ENCODE peak calls at places on chromosomes 13 and 19, in four cellular contexts. One of them, this sample, is unnamed.

GRCh38 chr13:96822900-96823299 is 171.4 kb downstream of the OXGR1 start:
- DNase-seq in left lung: no peak
- DNase-seq in suprapubic skin: no peak
- DNase-seq in adrenal gland: no peak
- DNase-seq in this sample: peak; percentile 41

GRCh38 chr13:75514080-75515040 is 23.3 kb downstream of the COMMD6 start:
- DNase-seq in left lung: no peak
- DNase-seq in suprapubic skin: no peak
- DNase-seq in adrenal gland: no peak
- DNase-seq in this sample: no peak

GRCh38 chr13:27381601-27382000 is 42.8 kb upstream of the GTF3A start:
- DNase-seq in left lung: no peak
- DNase-seq in suprapubic skin: no peak
- DNase-seq in adrenal gland: no peak
- DNase-seq in this sample: no peak

GRCh38 chr19:54521022-54521859 is 18.6 kb downstream of the LAIR2 start:
- DNase-seq in left lung: no peak
- DNase-seq in suprapubic skin: no peak
- DNase-seq in adrenal gland: no peak
- DNase-seq in this sample: no peak

GRCh38 chr13:66296328-66296727 is 933.8 kb downstream of the PCDH9 start:
- DNase-seq in left lung: no peak
- DNase-seq in suprapubic skin: no peak
- DNase-seq in adrenal gland: no peak
- DNase-seq in this sample: no peak

GRCh38 chr19:46844067-46844489 is 6.6 kb downstream of the AP2S1 start:
- DNase-seq in left lung: no peak
- DNase-seq in suprapubic skin: no peak
- DNase-seq in adrenal gland: no peak
- DNase-seq in this sample: no peak

GRCh38 chr19:19627716-19628498 is at the start of gene LPAR2:
- DNase-seq in left lung: peak; percentile 63
- DNase-seq in suprapubic skin: no peak
- DNase-seq in adrenal gland: no peak
- DNase-seq in this sample: no peak

GRCh38 chr13:48808689-48809088 is 155.0 kb downstream of the CYSLTR2 start:
- DNase-seq in left lung: no peak
- DNase-seq in suprapubic skin: no peak
- DNase-seq in adrenal gland: no peak
- DNase-seq in this sample: no peak

GRCh38 chr13:61874970-61875579 is 459.4 kb upstream of the PCDH20 start:
- DNase-seq in left lung: no peak
- DNase-seq in suprapubic skin: no peak
- DNase-seq in adrenal gland: no peak
- DNase-seq in this sample: no peak

GRCh38 chr13:79346300-79346914 is 59.6 kb downstream of the RBM26 start:
- DNase-seq in left lung: no peak
- DNase-seq in suprapubic skin: no peak
- DNase-seq in adrenal gland: no peak
- DNase-seq in this sample: no peak

GRCh38 chr13:46893820-46894533 is 2.9 kb downstream of the HTR2A start:
- DNase-seq in left lung: peak; percentile 72
- DNase-seq in suprapubic skin: peak; percentile 76
- DNase-seq in adrenal gland: peak; percentile 49
- DNase-seq in this sample: peak; percentile 12

GRCh38 chr19:55460670-55461258 is 678 bp downstream of the ISOC2 start:
- DNase-seq in left lung: peak; percentile 83
- DNase-seq in suprapubic skin: peak; percentile 93
- DNase-seq in adrenal gland: peak; percentile 91
- DNase-seq in this sample: peak; percentile 71

GRCh38 chr19:19427935-19428334 is 22.5 kb downstream of the GATAD2A start:
- DNase-seq in left lung: no peak
- DNase-seq in suprapubic skin: no peak
- DNase-seq in adrenal gland: no peak
- DNase-seq in this sample: no peak

GRCh38 chr19:18086590-18087138 is at the start of gene IL12RB1:
- DNase-seq in left lung: no peak
- DNase-seq in suprapubic skin: no peak
- DNase-seq in adrenal gland: no peak
- DNase-seq in this sample: no peak

GRCh38 chr13:36819811-36820140 is 754 bp downstream of the RFXAP start:
- DNase-seq in left lung: no peak
- DNase-seq in suprapubic skin: no peak
- DNase-seq in adrenal gland: no peak
- DNase-seq in this sample: no peak

GRCh38 chr13:45621950-45622349 is 6.4 kb upstream of the ERICH6B start:
- DNase-seq in left lung: no peak
- DNase-seq in suprapubic skin: no peak
- DNase-seq in adrenal gland: no peak
- DNase-seq in this sample: no peak

GRCh38 chr13:66879971-66880370 is 350.2 kb downstream of the PCDH9 start:
- DNase-seq in left lung: no peak
- DNase-seq in suprapubic skin: no peak
- DNase-seq in adrenal gland: no peak
- DNase-seq in this sample: no peak

GRCh38 chr13:87331178-87331577 is 340.0 kb upstream of the SLITRK5 start:
- DNase-seq in left lung: no peak
- DNase-seq in suprapubic skin: no peak
- DNase-seq in adrenal gland: peak; percentile 88
- DNase-seq in this sample: no peak

GRCh38 chr19:51440846-51441409 is 17.3 kb downstream of the SIGLEC8 start:
- DNase-seq in left lung: peak; percentile 58
- DNase-seq in suprapubic skin: no peak
- DNase-seq in adrenal gland: no peak
- DNase-seq in this sample: no peak

GRCh38 chr13:33870046-33870668 is 52.2 kb downstream of the RFC3 start:
- DNase-seq in left lung: no peak
- DNase-seq in suprapubic skin: no peak
- DNase-seq in adrenal gland: no peak
- DNase-seq in this sample: no peak

GRCh38 chr13:45598597-45598996 is 16.9 kb downstream of the ERICH6B start:
- DNase-seq in left lung: no peak
- DNase-seq in suprapubic skin: no peak
- DNase-seq in adrenal gland: no peak
- DNase-seq in this sample: no peak

GRCh38 chr19:30667227-30667626 is 295.0 kb downstream of the ZNF536 start:
- DNase-seq in left lung: no peak
- DNase-seq in suprapubic skin: no peak
- DNase-seq in adrenal gland: no peak
- DNase-seq in this sample: no peak

GRCh38 chr19:19062454-19063182 is 1.2 kb upstream of the SLC25A42 start:
- DNase-seq in left lung: peak; percentile 57
- DNase-seq in suprapubic skin: no peak
- DNase-seq in adrenal gland: peak; percentile 63
- DNase-seq in this sample: peak; percentile 78

GRCh38 chr13:26051231-26052135 is at the start of gene SHISA2:
- DNase-seq in left lung: peak; percentile 44
- DNase-seq in suprapubic skin: no peak
- DNase-seq in adrenal gland: no peak
- DNase-seq in this sample: no peak

GRCh38 chr13:106619688-106620555 is 52.0 kb upstream of the ARGLU1 start:
- DNase-seq in left lung: no peak
- DNase-seq in suprapubic skin: no peak
- DNase-seq in adrenal gland: peak; percentile 53
- DNase-seq in this sample: peak; percentile 14

GRCh38 chr19:13841339-13842293 is 35.3 kb upstream of the NANOS3 start:
- DNase-seq in left lung: peak; percentile 77
- DNase-seq in suprapubic skin: peak; percentile 89
- DNase-seq in adrenal gland: no peak
- DNase-seq in this sample: peak; percentile 96

GRCh38 chr13:30577381-30577780 is 40.3 kb upstream of the USPL1 start:
- DNase-seq in left lung: peak; percentile 45
- DNase-seq in suprapubic skin: no peak
- DNase-seq in adrenal gland: peak; percentile 73
- DNase-seq in this sample: no peak

GRCh38 chr19:13762635-13763235 is 1.6 kb upstream of the MRI1 start:
- DNase-seq in left lung: no peak
- DNase-seq in suprapubic skin: no peak
- DNase-seq in adrenal gland: no peak
- DNase-seq in this sample: no peak

GRCh38 chr13:44713793-44714469 is 137.8 kb upstream of the TSC22D1 start:
- DNase-seq in left lung: no peak
- DNase-seq in suprapubic skin: no peak
- DNase-seq in adrenal gland: peak; percentile 11
- DNase-seq in this sample: no peak

GRCh38 chr13:39370554-39370953 is 232.4 kb downstream of the LHFPL6 start:
- DNase-seq in left lung: no peak
- DNase-seq in suprapubic skin: no peak
- DNase-seq in adrenal gland: no peak
- DNase-seq in this sample: no peak

GRCh38 chr19:8561071-8561764 is 16.0 kb downstream of the MYO1F start:
- DNase-seq in left lung: no peak
- DNase-seq in suprapubic skin: no peak
- DNase-seq in adrenal gland: no peak
- DNase-seq in this sample: no peak

GRCh38 chr19:29598036-29598435 is 8.0 kb upstream of the POP4 start:
- DNase-seq in left lung: no peak
- DNase-seq in suprapubic skin: no peak
- DNase-seq in adrenal gland: no peak
- DNase-seq in this sample: no peak

DNA sequence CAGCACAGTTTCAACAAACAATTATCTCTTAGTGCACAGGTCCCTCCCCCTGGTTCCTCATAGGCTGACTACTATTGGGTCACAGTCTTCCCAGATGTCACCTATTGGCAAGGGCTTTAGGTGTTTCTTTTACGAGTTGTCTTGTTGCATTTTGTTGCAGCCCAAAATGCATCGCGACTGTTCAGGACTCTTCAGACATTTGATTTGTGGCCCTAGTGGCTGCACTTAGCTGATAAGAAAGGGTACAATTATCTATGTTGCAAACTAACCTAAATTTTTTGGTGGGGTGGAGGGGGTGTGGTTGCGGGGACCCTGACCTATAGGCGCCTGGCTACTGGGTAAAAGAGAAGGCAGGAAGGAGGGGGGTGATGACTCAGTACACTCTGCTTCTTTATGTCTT is 29.1 kb upstream of the ZNF714 start:
- DNase-seq in left lung: no peak
- DNase-seq in suprapubic skin: no peak
- DNase-seq in adrenal gland: no peak
- DNase-seq in this sample: no peak
- H3K9me3 ChIP-seq in left lung: peaks cover 86% of the 10 kb centered on the region
- H3K9me3 ChIP-seq in suprapubic skin: peaks cover 23% of the 10 kb centered on the region
- H3K9me3 ChIP-seq in adrenal gland: no peaks in the 10 kb centered on the region
- H3K9me3 ChIP-seq in this sample: no peaks in the 10 kb centered on the region

GRCh38 chr19:37990362-37990761 is 83.4 kb downstream of the SIPA1L3 start:
- DNase-seq in left lung: peak; percentile 57
- DNase-seq in suprapubic skin: no peak
- DNase-seq in adrenal gland: no peak
- DNase-seq in this sample: no peak
- TF ChIP-seq CTCF in left lung: no peak
- TF ChIP-seq CTCF in suprapubic skin: no peak
- TF ChIP-seq CTCF in adrenal gland: no peak
- TF ChIP-seq CTCF in this sample: no peak

DNA sequence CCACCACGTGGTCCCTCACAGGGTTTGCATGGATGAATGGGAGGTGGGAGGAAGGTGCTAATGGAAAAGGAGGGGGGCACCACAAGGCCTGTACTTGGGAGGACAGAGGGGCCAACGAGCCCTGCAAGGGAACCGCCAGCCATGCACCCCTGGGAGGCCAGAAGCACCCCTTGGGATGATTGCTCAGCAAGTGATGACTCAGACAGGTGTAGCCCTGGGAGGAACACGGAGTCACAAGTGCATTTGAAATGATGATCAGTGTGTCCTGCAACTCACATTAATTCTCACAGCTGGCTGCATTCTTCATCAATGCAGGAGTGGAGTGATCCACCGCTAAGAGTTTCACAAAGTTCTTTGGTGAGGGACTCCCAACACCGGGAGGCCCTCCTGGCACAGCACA is 82.8 kb upstream of the ZNF254 start:
- DNase-seq in left lung: no peak
- DNase-seq in suprapubic skin: no peak
- DNase-seq in adrenal gland: no peak
- DNase-seq in this sample: no peak
- H3K9me3 ChIP-seq in left lung: peaks cover 51% of the 10 kb centered on the region
- H3K9me3 ChIP-seq in suprapubic skin: no peaks in the 10 kb centered on the region
- H3K9me3 ChIP-seq in adrenal gland: no peaks in the 10 kb centered on the region
- H3K9me3 ChIP-seq in this sample: no peaks in the 10 kb centered on the region

GRCh38 chr19:49801966-49802661 is 11.0 kb downstream of the FUZ start:
- DNase-seq in left lung: peak; percentile 74
- DNase-seq in suprapubic skin: peak; percentile 90
- DNase-seq in adrenal gland: peak; percentile 97
- DNase-seq in this sample: peak; percentile 82
- TF ChIP-seq CTCF in left lung: no peak
- TF ChIP-seq CTCF in suprapubic skin: no peak
- TF ChIP-seq CTCF in adrenal gland: peak; percentile 36
- TF ChIP-seq CTCF in this sample: peak; percentile 30

GRCh38 chr19:56959211-56959610 is 118.7 kb upstream of the PEG3 start:
- DNase-seq in left lung: no peak
- DNase-seq in suprapubic skin: no peak
- DNase-seq in adrenal gland: no peak
- DNase-seq in this sample: no peak

GRCh38 chr19:56958428-56958827 is 117.9 kb upstream of the PEG3 start:
- DNase-seq in left lung: no peak
- DNase-seq in suprapubic skin: no peak
- DNase-seq in adrenal gland: no peak
- DNase-seq in this sample: no peak

GRCh38 chr19:56964526-56964925 is 124.0 kb upstream of the PEG3 start:
- DNase-seq in left lung: no peak
- DNase-seq in suprapubic skin: no peak
- DNase-seq in adrenal gland: no peak
- DNase-seq in this sample: no peak

GRCh38 chr19:56956503-56957226 is 116.1 kb upstream of the PEG3 start:
- DNase-seq in left lung: no peak
- DNase-seq in suprapubic skin: no peak
- DNase-seq in adrenal gland: no peak
- DNase-seq in this sample: no peak

GRCh38 chr19:56960959-56961622 is 120.6 kb upstream of the PEG3 start:
- DNase-seq in left lung: no peak
- DNase-seq in suprapubic skin: no peak
- DNase-seq in adrenal gland: no peak
- DNase-seq in this sample: no peak
- H3K9me3 ChIP-seq in left lung: peaks cover 42% of the 10 kb centered on the region
- H3K9me3 ChIP-seq in suprapubic skin: no peaks in the 10 kb centered on the region
- H3K9me3 ChIP-seq in adrenal gland: no peaks in the 10 kb centered on the region
- H3K9me3 ChIP-seq in this sample: no peaks in the 10 kb centered on the region

GRCh38 chr13:78197231-78197630 is 278.6 kb upstream of the EDNRB start:
- DNase-seq in left lung: no peak
- DNase-seq in suprapubic skin: no peak
- DNase-seq in adrenal gland: no peak
- DNase-seq in this sample: no peak

DNA sequence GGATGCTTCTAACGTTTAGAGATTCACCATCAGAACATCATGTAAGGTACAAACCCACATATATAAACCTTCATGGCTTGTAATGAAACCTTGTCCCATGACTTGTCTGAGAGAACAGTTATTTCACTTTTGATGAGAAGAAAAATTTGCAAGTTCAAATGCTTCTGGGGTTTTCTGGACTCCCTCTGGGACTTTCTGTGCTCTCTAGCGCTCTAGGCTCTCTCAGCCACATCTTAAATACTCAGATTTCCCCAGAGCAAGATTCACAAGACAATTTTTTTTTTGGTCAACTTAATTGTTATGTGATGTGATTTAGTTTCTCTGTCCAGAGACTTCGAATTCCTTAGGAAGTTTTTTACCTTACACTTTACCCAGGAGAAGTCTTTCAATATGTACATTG is 282.8 kb upstream of the EDNRB start:
- DNase-seq in left lung: no peak
- DNase-seq in suprapubic skin: no peak
- DNase-seq in adrenal gland: no peak
- DNase-seq in this sample: no peak
- TF ChIP-seq CTCF in left lung: no peak
- TF ChIP-seq CTCF in suprapubic skin: no peak
- TF ChIP-seq CTCF in adrenal gland: no peak
- TF ChIP-seq CTCF in this sample: no peak

GRCh38 chr13:19152403-19152802 is 29.2 kb downstream of the TUBA3C start:
- DNase-seq in left lung: no peak
- DNase-seq in suprapubic skin: peak; percentile 44
- DNase-seq in adrenal gland: no peak
- DNase-seq in this sample: no peak
- H3K9me3 ChIP-seq in left lung: peaks cover 36% of the 10 kb centered on the region
- H3K9me3 ChIP-seq in suprapubic skin: peaks cover 4% of the 10 kb centered on the region
- H3K9me3 ChIP-seq in adrenal gland: no peaks in the 10 kb centered on the region
- H3K9me3 ChIP-seq in this sample: no peaks in the 10 kb centered on the region